ENCODE peak calls at places on chromosome 9, in four cellular contexts. One of them, this sample, is unnamed.

GRCh38 chr9:21872696-21873095 is 70.3 kb downstream of the MTAP start:
- DNase-seq in GM12865: no peak
- DNase-seq in A172: no peak
- DNase-seq in hepatocyte: no peak
- DNase-seq in this sample: no peak

GRCh38 chr9:128190013-128190412 is 1.4 kb downstream of the CIZ1 start:
- DNase-seq in GM12865: peak
- DNase-seq in A172: no peak
- DNase-seq in hepatocyte: no peak
- DNase-seq in this sample: no peak

GRCh38 chr9:134375011-134375390 is 48.7 kb downstream of the RXRA start:
- DNase-seq in GM12865: no peak
- DNase-seq in A172: no peak
- DNase-seq in hepatocyte: no peak
- DNase-seq in this sample: peak

GRCh38 chr9:123003467-123003866 is 30.0 kb upstream of the GPR21 start:
- DNase-seq in GM12865: no peak
- DNase-seq in A172: no peak
- DNase-seq in hepatocyte: no peak
- DNase-seq in this sample: no peak

GRCh38 chr9:17528859-17529258 is 50.0 kb upstream of the SH3GL2 start:
- DNase-seq in GM12865: no peak
- DNase-seq in A172: peak
- DNase-seq in hepatocyte: no peak
- DNase-seq in this sample: peak

GRCh38 chr9:7067169-7067568 is 309.4 kb downstream of the KDM4C start:
- DNase-seq in GM12865: no peak
- DNase-seq in A172: no peak
- DNase-seq in hepatocyte: no peak
- DNase-seq in this sample: no peak

GRCh38 chr9:15295761-15296405 is 11.1 kb downstream of the TTC39B start:
- DNase-seq in GM12865: peak
- DNase-seq in A172: peak
- DNase-seq in hepatocyte: peak
- DNase-seq in this sample: peak

GRCh38 chr9:19446361-19446861 is 37.6 kb downstream of the ACER2 start:
- DNase-seq in GM12865: no peak
- DNase-seq in A172: no peak
- DNase-seq in hepatocyte: no peak
- DNase-seq in this sample: no peak

GRCh38 chr9:19149230-19149629 is 21.9 kb upstream of the PLIN2 start:
- DNase-seq in GM12865: no peak
- DNase-seq in A172: no peak
- DNase-seq in hepatocyte: no peak
- DNase-seq in this sample: peak

GRCh38 chr9:130137870-130138653 is 34.1 kb upstream of the NCS1 start:
- DNase-seq in GM12865: no peak
- DNase-seq in A172: peak
- DNase-seq in hepatocyte: peak
- DNase-seq in this sample: peak

GRCh38 chr9:135087489-135087791 is at the start of gene OLFM1:
- DNase-seq in GM12865: peak
- DNase-seq in A172: peak
- DNase-seq in hepatocyte: peak
- DNase-seq in this sample: peak

GRCh38 chr9:106745876-106746275 is 117.1 kb upstream of the ZNF462 start:
- DNase-seq in GM12865: no peak
- DNase-seq in A172: no peak
- DNase-seq in hepatocyte: no peak
- DNase-seq in this sample: no peak

GRCh38 chr9:34987160-34988040 is 2.1 kb upstream of the DNAJB5 start:
- DNase-seq in GM12865: no peak
- DNase-seq in A172: no peak
- DNase-seq in hepatocyte: no peak
- DNase-seq in this sample: peak

GRCh38 chr9:113623851-113624485 is 160.4 kb downstream of the RGS3 start:
- DNase-seq in GM12865: no peak
- DNase-seq in A172: no peak
- DNase-seq in hepatocyte: no peak
- DNase-seq in this sample: no peak

GRCh38 chr9:113574381-113575262 is 111.1 kb downstream of the RGS3 start:
- DNase-seq in GM12865: peak
- DNase-seq in A172: no peak
- DNase-seq in hepatocyte: no peak
- DNase-seq in this sample: no peak

GRCh38 chr9:115211413-115212204 is 93.7 kb upstream of the TNC start:
- DNase-seq in GM12865: peak
- DNase-seq in A172: peak
- DNase-seq in hepatocyte: no peak
- DNase-seq in this sample: peak

GRCh38 chr9:99970481-99970880 is 64.0 kb downstream of the STX17 start:
- DNase-seq in GM12865: no peak
- DNase-seq in A172: no peak
- DNase-seq in hepatocyte: no peak
- DNase-seq in this sample: no peak

GRCh38 chr9:347667-348292 is 133.1 kb downstream of the DOCK8 start:
- DNase-seq in GM12865: no peak
- DNase-seq in A172: peak
- DNase-seq in hepatocyte: peak
- DNase-seq in this sample: peak

GRCh38 chr9:4873066-4873465 is 80.3 kb downstream of the RCL1 start:
- DNase-seq in GM12865: no peak
- DNase-seq in A172: no peak
- DNase-seq in hepatocyte: no peak
- DNase-seq in this sample: no peak

GRCh38 chr9:120402741-120403542 is 177.0 kb downstream of the CDK5RAP2 start:
- DNase-seq in GM12865: no peak
- DNase-seq in A172: peak
- DNase-seq in hepatocyte: peak
- DNase-seq in this sample: peak

GRCh38 chr9:113654605-113655193 is 191.2 kb downstream of the RGS3 start:
- DNase-seq in GM12865: no peak
- DNase-seq in A172: no peak
- DNase-seq in hepatocyte: no peak
- DNase-seq in this sample: no peak

GRCh38 chr9:21657966-21658667 is 144.3 kb upstream of the MTAP start:
- DNase-seq in GM12865: no peak
- DNase-seq in A172: no peak
- DNase-seq in hepatocyte: no peak
- DNase-seq in this sample: no peak

GRCh38 chr9:87573841-87574342 is 76.2 kb downstream of the DAPK1 start:
- DNase-seq in GM12865: no peak
- DNase-seq in A172: no peak
- DNase-seq in hepatocyte: no peak
- DNase-seq in this sample: no peak